ENCODE peak calls at places on chromosomes 16 and 17, in ten cellular contexts. L is glutamatergic neuron, M is NCI-H1105, J is astrocyte of the spinal cord, S is HFFc6, D is stomach, C is left colon, B is GM19239, T is NCI-H226, R is NCI-H446 treated with DMSO at 0.1 percent for 48 hours. V is an unnamed sample.

GRCh38 chr17:47225436-47225858 is 16.3 kb downstream of the MYL4 start:
- DNase-seq in R (no peak), L (no peak), D (peak), C (peak), J (peak), M (no peak), B (no peak), T (peak), S (peak), V (no peak)

GRCh38 chr16:9328386-9328785 is 236.9 kb downstream of the HAPSTR1 start:
- DNase-seq in R (no peak), S (no peak), J (no peak), T (no peak), D (no peak), B (no peak), M (no peak), C (no peak), L (no peak), V (no peak)

GRCh38 chr17:65530158-65530984 is 31.1 kb downstream of the AXIN2 start:
- DNase-seq in C (no peak), L (no peak), B (no peak), J (no peak), M (no peak), T (no peak), R (no peak), D (no peak), S (no peak), V (no peak)

GRCh38 chr17:17518951-17519350 is 22.8 kb upstream of the RASD1 start:
- DNase-seq in J (no peak), T (no peak), C (no peak), B (no peak), L (peak), D (no peak), S (no peak), R (no peak), M (no peak), V (no peak)

GRCh38 chr17:77349976-77350830 is 209.4 kb downstream of the SEC14L1 start:
- DNase-seq in M (no peak), B (no peak), C (peak), L (no peak), D (peak), S (peak), J (peak), T (no peak), R (no peak), V (no peak)

GRCh38 chr17:48162946-48163506 is 55.5 kb downstream of the SNX11 start:
- DNase-seq in D (peak), J (peak), R (no peak), S (no peak), L (no peak), C (peak), T (no peak), B (peak), M (no peak), V (no peak)

GRCh38 chr17:31931781-31932180 is 5.0 kb upstream of the SUZ12 start:
- DNase-seq in D (no peak), S (no peak), R (no peak), M (no peak), B (no peak), J (no peak), C (no peak), L (no peak), T (no peak), V (no peak)

GRCh38 chr16:1700246-1700645 is 5.7 kb upstream of the MAPK8IP3 start:
- DNase-seq in L (no peak), M (no peak), T (no peak), C (no peak), S (no peak), B (no peak), D (no peak), J (no peak), R (no peak), V (no peak)

GRCh38 chr17:42784811-42785592 is 4.6 kb downstream of the WNK4 start:
- DNase-seq in J (no peak), D (no peak), C (no peak), B (no peak), R (no peak), T (no peak), M (no peak), L (no peak), S (no peak), V (no peak)

GRCh38 chr16:6076631-6077030 is 979.0 kb upstream of the EEF2KMT start:
- DNase-seq in D (no peak), T (no peak), M (no peak), B (no peak), R (no peak), J (no peak), S (no peak), C (no peak), L (no peak), V (no peak)

GRCh38 chr16:4879049-4879448 is 31.8 kb downstream of the UBN1 start:
- DNase-seq in C (no peak), M (no peak), J (no peak), L (no peak), B (no peak), R (no peak), T (no peak), D (no peak), S (no peak), V (no peak)

GRCh38 chr16:85080923-85081498 is 31.3 kb downstream of the CIBAR2 start:
- DNase-seq in S (no peak), L (no peak), J (no peak), R (no peak), B (no peak), T (no peak), M (no peak), D (no peak), C (no peak), V (no peak)

GRCh38 chr16:84144859-84145639 is at the start of the genes DNAAF1 and HSDL1:
- DNase-seq in B (peak), S (peak), R (peak), M (peak), L (peak), T (peak), J (peak), C (peak), D (peak), V (peak)

GRCh38 chr16:83533193-83533592 is 274.6 kb upstream of the HSBP1 start:
- DNase-seq in J (peak), S (no peak), R (no peak), T (no peak), L (no peak), B (no peak), C (no peak), D (no peak), M (no peak), V (no peak)

GRCh38 chr17:75338335-75338734 is 49.1 kb upstream of the SLC25A19 start:
- DNase-seq in T (no peak), L (no peak), J (no peak), B (no peak), S (peak), R (no peak), M (no peak), D (no peak), C (peak), V (no peak)

V was measured in GM12892.